ENCODE peak calls at places on chromosome 19, in seven cellular contexts. Q, Z, P, C, S, F and V are unnamed samples.

GRCh38 chr19:29546583-29547190 is 20.9 kb downstream of the VSTM2B start:
- DNase-seq in Q (no peak), C (peak; percentile 49), P (no peak), S (no peak), Z (no peak), F (no peak), V (no peak)

GRCh38 chr19:46787331-46788100 is 878 bp downstream of the SLC1A5 start:
- DNase-seq in S (peak; percentile 44), Z (peak; percentile 53), C (peak; percentile 82), Q (no peak), P (no peak), F (peak; percentile 33), V (peak; percentile 52)

GRCh38 chr19:23098988-23099387 is 17.8 kb upstream of the ZNF730 start:
- DNase-seq in F (no peak), P (no peak), S (no peak), Q (no peak), Z (no peak), C (no peak), V (peak; percentile 96)

GRCh38 chr19:16038196-16038695 is 38.0 kb upstream of the TPM4 start:
- DNase-seq in Z (no peak), C (no peak), Q (no peak), S (no peak), P (no peak), F (no peak), V (no peak)

GRCh38 chr19:42003506-42004294 is 9.7 kb upstream of the ATP1A3 start:
- DNase-seq in C (no peak), F (no peak), Q (no peak), Z (no peak), S (no peak), P (no peak), V (no peak)

GRCh38 chr19:55212447-55212846 is 3.1 kb upstream of the PTPRH start:
- DNase-seq in S (no peak), F (peak; percentile 16), Q (no peak), P (no peak), C (peak; percentile 34), Z (no peak), V (peak; percentile 83)

GRCh38 chr19:42480335-42481095 is 37.8 kb upstream of the CXCL17 start:
- DNase-seq in Q (no peak), C (peak; percentile 62), Z (no peak), P (no peak), S (no peak), F (no peak), V (peak; percentile 87)

GRCh38 chr19:2332341-2333026 is 4.0 kb downstream of the SPPL2B start:
- DNase-seq in S (no peak), Z (no peak), P (no peak), F (peak; percentile 40), Q (no peak), C (no peak), V (no peak)

GRCh38 chr19:50628146-50628545 is 11.5 kb downstream of the SYT3 start:
- DNase-seq in F (no peak), P (no peak), Q (no peak), S (no peak), Z (no peak), C (no peak), V (no peak)

GRCh38 chr19:42271861-42272534 is 2.9 kb downstream of the CIC start:
- DNase-seq in S (no peak), P (no peak), F (no peak), Q (no peak), Z (no peak), C (no peak), V (no peak)

GRCh38 chr19:50791594-50792245 is 1.5 kb downstream of the ACP4 start:
- DNase-seq in Q (no peak), C (no peak), Z (no peak), S (no peak), P (no peak), F (no peak), V (no peak)

GRCh38 chr19:5953034-5953589 is 24.8 kb downstream of the RANBP3 start:
- DNase-seq in C (no peak), Z (no peak), P (no peak), S (no peak), Q (no peak), F (no peak), V (no peak)

GRCh38 chr19:10431254-10431942 is 11.1 kb downstream of the PDE4A start:
- DNase-seq in F (no peak), S (no peak), Q (no peak), C (no peak), Z (no peak), P (no peak), V (peak; percentile 44)

GRCh38 chr19:1817553-1818179 is 5.6 kb upstream of the ATP8B3 start:
- DNase-seq in Q (no peak), Z (no peak), P (no peak), F (no peak), S (peak; percentile 33), C (no peak), V (no peak)

GRCh38 chr19:42343344-42344110 is 18.1 kb downstream of the MEGF8 start:
- DNase-seq in C (peak; percentile 4), P (no peak), Q (no peak), S (no peak), F (no peak), Z (no peak), V (no peak)

GRCh38 chr19:34220472-34221063 is 33.8 kb upstream of the GARRE1 start:
- DNase-seq in Z (peak; percentile 86), S (peak; percentile 68), C (peak; percentile 72), P (no peak), F (peak; percentile 58), Q (peak; percentile 40), V (peak; percentile 57)

GRCh38 chr19:18866800-18867123 is 29.2 kb downstream of the CERS1 start:
- DNase-seq in S (no peak), C (no peak), Q (no peak), F (no peak), Z (no peak), P (no peak), V (no peak)

GRCh38 chr19:5337126-5337525 is 3.5 kb downstream of the PTPRS start:
- DNase-seq in S (no peak), F (no peak), Q (no peak), C (no peak), Z (no peak), P (no peak), V (no peak)

GRCh38 chr19:23776507-23777205 is 18.0 kb upstream of the ZNF681 start:
- DNase-seq in Z (no peak), F (no peak), Q (no peak), S (no peak), P (no peak), C (no peak), V (peak; percentile 70)

GRCh38 chr19:18317998-18318800 is 4.7 kb downstream of the LSM4 start:
- DNase-seq in F (peak; percentile 43), S (no peak), Z (no peak), C (no peak), P (no peak), Q (no peak), V (peak; percentile 79)

GRCh38 chr19:28785961-28786360 is 427.0 kb downstream of the UQCRFS1 start:
- DNase-seq in Q (no peak), C (no peak), F (no peak), P (no peak), Z (no peak), S (no peak), V (no peak)

GRCh38 chr19:39087907-39088686 is 3.9 kb downstream of the ACP7 start:
- DNase-seq in S (no peak), C (no peak), Q (no peak), P (no peak), F (no peak), Z (no peak), V (no peak)

GRCh38 chr19:39078436-39079200 is 5.5 kb upstream of the ACP7 start:
- DNase-seq in S (no peak), Q (peak; percentile 99), Z (no peak), C (no peak), P (peak; percentile 15), F (no peak), V (peak; percentile 90)

GRCh38 chr19:56341948-56342347 is 27.3 kb upstream of the ZSCAN5A start:
- DNase-seq in C (no peak), Z (no peak), P (no peak), S (no peak), F (no peak), Q (no peak), V (no peak)